ENCODE peak calls at places on chromosomes 4 and X, in five cellular contexts. O, S, G, V and D are unnamed samples.

GRCh38 chr4:169209388-169209883 is 61.3 kb downstream of the SH3RF1 start:
- DNase-seq in O (no peak), S (no peak), G (no peak), V (no peak), D (no peak)

GRCh38 chrX:69165116-69165651 is at the start of gene PJA1:
- DNase-seq in O (peak; percentile 48), S (peak; percentile 76), G (peak; percentile 81), V (peak; percentile 66), D (no peak)

GRCh38 chrX:107506596-107507031 is 57.2 kb downstream of the FRMPD3 start:
- DNase-seq in O (no peak), S (no peak), G (no peak), V (no peak), D (no peak)

GRCh38 chr4:35189988-35190613 is 1054.2 kb downstream of the ARAP2 start:
- DNase-seq in O (no peak), S (no peak), G (no peak), V (no peak), D (no peak)

GRCh38 chr4:35138449-35138848 is 1105.9 kb downstream of the ARAP2 start:
- DNase-seq in O (no peak), S (no peak), G (no peak), V (no peak), D (no peak)

GRCh38 chr4:162782096-162782777 is 384.5 kb downstream of the NAF1 start:
- DNase-seq in O (no peak), S (no peak), G (no peak), V (no peak), D (no peak)

GRCh38 chr4:20084488-20084887 is 167.2 kb upstream of the SLIT2 start:
- DNase-seq in O (no peak), S (no peak), G (no peak), V (no peak), D (no peak)

GRCh38 chr4:139641218-139641617 is 24.4 kb upstream of the MGST2 start:
- DNase-seq in O (no peak), S (no peak), G (no peak), V (peak; percentile 91), D (no peak)

GRCh38 chrX:14865201-14865600 is 7.7 kb downstream of the FANCB start:
- DNase-seq in O (no peak), S (no peak), G (no peak), V (peak; percentile 49), D (no peak)

GRCh38 chr4:180828455-180829018 is 1414.7 kb upstream of the TENM3 start:
- DNase-seq in O (no peak), S (no peak), G (peak; percentile 67), V (peak; percentile 62), D (no peak)

GRCh38 chrX:10041383-10041782 is 74.2 kb downstream of the CLDN34 start:
- DNase-seq in O (no peak), S (no peak), G (no peak), V (no peak), D (no peak)

GRCh38 chrX:121011254-121011653 is 25.7 kb upstream of the CT47A1 start:
- DNase-seq in O (no peak), S (no peak), G (no peak), V (no peak), D (no peak)

GRCh38 chr4:163332526-163333405 is at the start of gene NPY1R:
- DNase-seq in O (peak; percentile 16), S (peak; percentile 33), G (peak; percentile 30), V (peak; percentile 74), D (peak; percentile 12)

GRCh38 chrX:20265221-20265725 is 1.4 kb downstream of the RPS6KA3 start:
- DNase-seq in O (peak; percentile 44), S (peak; percentile 77), G (peak; percentile 75), V (peak; percentile 77), D (peak; percentile 39)

GRCh38 chr4:23819041-23819511 is 70.8 kb downstream of the PPARGC1A start:
- DNase-seq in O (no peak), S (no peak), G (no peak), V (peak; percentile 23), D (no peak)

GRCh38 chr4:16764622-16765021 is 133.8 kb downstream of the LDB2 start:
- DNase-seq in O (no peak), S (no peak), G (no peak), V (no peak), D (no peak)

GRCh38 chrX:37998586-37999267 is 7.6 kb upstream of the SYTL5 start:
- DNase-seq in O (no peak), S (no peak), G (no peak), V (peak; percentile 6), D (no peak)

GRCh38 chr4:7073526-7074390 is 5.9 kb upstream of the GRPEL1 start:
- DNase-seq in O (no peak), S (no peak), G (peak; percentile 66), V (peak; percentile 62), D (no peak)

GRCh38 chrX:40651620-40652223 is 4.4 kb upstream of the CXorf38 start:
- DNase-seq in O (peak; percentile 46), S (peak; percentile 68), G (peak; percentile 74), V (peak; percentile 47), D (no peak)